ENCODE peak calls at places on chromosomes 3 and 15, in eight cellular contexts. F, Q, G, I, H, M, W and V are unnamed samples.

GRCh38 chr15:41975679-41976078 is 3.3 kb upstream of the EHD4 start:
- DNase-seq in F (no peak), Q (no peak), G (no peak), I (no peak), H (no peak), M (no peak), W (no peak), V (no peak)

GRCh38 chr15:61084944-61085367 is 144.1 kb downstream of the RORA start:
- DNase-seq in F (no peak), Q (no peak), G (peak), I (no peak), H (no peak), M (no peak), W (no peak), V (no peak)

GRCh38 chr15:99407716-99408115 is 156.4 kb downstream of the LRRC28 start:
- DNase-seq in F (no peak), Q (no peak), G (no peak), I (no peak), H (no peak), M (no peak), W (no peak), V (no peak)

GRCh38 chr3:139455855-139456254 is 20.5 kb downstream of the RBP2 start:
- DNase-seq in F (no peak), Q (no peak), G (no peak), I (no peak), H (no peak), M (no peak), W (no peak), V (no peak)

GRCh38 chr3:157763644-157764043 is 260.4 kb upstream of the VEPH1 start:
- DNase-seq in F (no peak), Q (no peak), G (no peak), I (no peak), H (no peak), M (no peak), W (no peak), V (no peak)

GRCh38 chr15:90214553-90215205 is 13.5 kb downstream of the SEMA4B start:
- DNase-seq in F (no peak), Q (no peak), G (no peak), I (no peak), H (no peak), M (no peak), W (no peak), V (no peak)

GRCh38 chr15:40902605-40903561 is 8.6 kb downstream of the VPS18 start:
- DNase-seq in F (peak), Q (no peak), G (no peak), I (no peak), H (no peak), M (no peak), W (no peak), V (no peak)

GRCh38 chr3:55327131-55327920 is 159.8 kb downstream of the WNT5A start:
- DNase-seq in F (no peak), Q (no peak), G (no peak), I (no peak), H (no peak), M (peak), W (peak), V (peak)

GRCh38 chr15:47715856-47716445 is 1.4 kb upstream of the SEMA6D start:
- DNase-seq in F (no peak), Q (no peak), G (peak), I (no peak), H (no peak), M (no peak), W (peak), V (no peak)

GRCh38 chr3:184005981-184006507 is 11.6 kb downstream of the ABCC5 start:
- DNase-seq in F (peak), Q (peak), G (peak), I (no peak), H (no peak), M (peak), W (peak), V (no peak)

GRCh38 chr3:84980011-84980410 is 21.2 kb downstream of the CADM2 start:
- DNase-seq in F (no peak), Q (no peak), G (no peak), I (no peak), H (no peak), M (no peak), W (no peak), V (no peak)

GRCh38 chr3:46495901-46496456 is 1.8 kb upstream of the RTP3 start:
- DNase-seq in F (no peak), Q (no peak), G (no peak), I (no peak), H (no peak), M (no peak), W (peak), V (peak)

GRCh38 chr15:40081691-40082194 is 26.9 kb downstream of the BMF start:
- DNase-seq in F (peak), Q (no peak), G (peak), I (no peak), H (peak), M (no peak), W (peak), V (peak)

GRCh38 chr3:45712434-45713110 is 23.4 kb downstream of the SACM1L start:
- DNase-seq in F (no peak), Q (no peak), G (no peak), I (no peak), H (no peak), M (peak), W (no peak), V (no peak)

GRCh38 chr15:66847565-66847991 is 145.5 kb downstream of the SMAD6 start:
- DNase-seq in F (no peak), Q (no peak), G (no peak), I (no peak), H (no peak), M (no peak), W (no peak), V (no peak)

GRCh38 chr15:97652700-97653167 is 307.8 kb upstream of the ARRDC4 start:
- DNase-seq in F (no peak), Q (no peak), G (no peak), I (no peak), H (peak), M (no peak), W (no peak), V (no peak)

GRCh38 chr3:148682997-148683396 is 14.7 kb upstream of the AGTR1 start:
- DNase-seq in F (no peak), Q (no peak), G (no peak), I (no peak), H (no peak), M (no peak), W (no peak), V (no peak)

GRCh38 chr3:12574131-12574530 is 17.2 kb downstream of the MKRN2 start:
- DNase-seq in F (no peak), Q (no peak), G (no peak), I (no peak), H (no peak), M (no peak), W (no peak), V (no peak)

GRCh38 chr15:31325432-31325975 is 1.1 kb upstream of the KLF13 start:
- DNase-seq in F (peak), Q (no peak), G (peak), I (peak), H (peak), M (no peak), W (peak), V (peak)

GRCh38 chr3:21613372-21614070 is 137.5 kb downstream of the ZNF385D start:
- DNase-seq in F (no peak), Q (no peak), G (no peak), I (no peak), H (no peak), M (no peak), W (no peak), V (no peak)

GRCh38 chr15:35450492-35450891 is 95.5 kb downstream of the DPH6 start:
- DNase-seq in F (no peak), Q (no peak), G (no peak), I (no peak), H (no peak), M (peak), W (peak), V (no peak)

GRCh38 chr3:23804441-23805227 is 1.1 kb upstream of the UBE2E1 start:
- DNase-seq in F (no peak), Q (no peak), G (peak), I (no peak), H (no peak), M (no peak), W (no peak), V (no peak)

GRCh38 chr15:77029166-77030041 is 34.5 kb downstream of the PSTPIP1 start:
- DNase-seq in F (peak), Q (no peak), G (peak), I (no peak), H (peak), M (no peak), W (no peak), V (no peak)

GRCh38 chr3:18295171-18295920 is 129.8 kb downstream of the SATB1 start:
- DNase-seq in F (peak), Q (peak), G (peak), I (no peak), H (peak), M (peak), W (peak), V (peak)